ENCODE peak calls at places on chromosomes 4 and X, in five cellular contexts. P is neural progenitor cell, Q is psoas muscle, O is left ventricle myocardium inferior, V is cardiac muscle cell. X is an unnamed sample.

GRCh38 chrX:153900806-153901752 is 3.4 kb upstream of the AVPR2 start:
- DNase-seq in P (peak; percentile 35), Q (peak; percentile 74), O (peak; percentile 39), V (peak; percentile 46), X (peak; percentile 80)

GRCh38 chr4:7210818-7211217 is 18.5 kb downstream of the SORCS2 start:
- DNase-seq in P (no peak), Q (no peak), O (no peak), V (no peak), X (no peak)

GRCh38 chrX:144612076-144612475 is 635.2 kb upstream of the SPANXN1 start:
- DNase-seq in P (no peak), Q (no peak), O (no peak), V (no peak), X (no peak)

GRCh38 chrX:136953867-136954787 is 73.6 kb upstream of the RBMX start:
- DNase-seq in P (peak; percentile 82), Q (peak; percentile 59), O (peak; percentile 17), V (peak; percentile 72), X (peak; percentile 75)

GRCh38 chr4:101288365-101289145 is 58.8 kb downstream of the PPP3CA start:
- DNase-seq in P (no peak), Q (no peak), O (no peak), V (no peak), X (no peak)

GRCh38 chrX:19543951-19544359 is 28.6 kb upstream of the MAP3K15 start:
- DNase-seq in P (no peak), Q (no peak), O (peak; percentile 29), V (no peak), X (no peak)

GRCh38 chrX:46326161-46326560 is 219.1 kb downstream of the ZNF674 start:
- DNase-seq in P (no peak), Q (no peak), O (no peak), V (no peak), X (no peak)

GRCh38 chr4:75484195-75484594 is 30.0 kb downstream of the RCHY1 start:
- DNase-seq in P (peak; percentile 2), Q (no peak), O (no peak), V (no peak), X (no peak)

GRCh38 chrX:101229155-101229554 is 9.6 kb downstream of the DRP2 start:
- DNase-seq in P (no peak), Q (no peak), O (no peak), V (no peak), X (no peak)

GRCh38 chr4:99947190-99947578 is 766 bp upstream of the DNAJB14 start:
- DNase-seq in P (no peak), Q (no peak), O (no peak), V (peak; percentile 0), X (no peak)

GRCh38 chr4:92236907-92237306 is 66.9 kb upstream of the GRID2 start:
- DNase-seq in P (no peak), Q (no peak), O (no peak), V (no peak), X (no peak)

GRCh38 chr4:128068927-128069326 is 7.8 kb downstream of the LARP1B start:
- DNase-seq in P (peak; percentile 21), Q (no peak), O (no peak), V (no peak), X (peak; percentile 53)

GRCh38 chr4:185920171-185920570 is 108.2 kb upstream of the SORBS2 start:
- DNase-seq in P (no peak), Q (no peak), O (no peak), V (peak; percentile 55), X (no peak)

GRCh38 chr4:74473155-74473811 is 28.3 kb downstream of the AREG start:
- DNase-seq in P (no peak), Q (no peak), O (no peak), V (no peak), X (no peak)

GRCh38 chrX:37594755-37595382 is 23.4 kb downstream of the LANCL3 start:
- DNase-seq in P (no peak), Q (no peak), O (no peak), V (no peak), X (no peak)

DNA sequence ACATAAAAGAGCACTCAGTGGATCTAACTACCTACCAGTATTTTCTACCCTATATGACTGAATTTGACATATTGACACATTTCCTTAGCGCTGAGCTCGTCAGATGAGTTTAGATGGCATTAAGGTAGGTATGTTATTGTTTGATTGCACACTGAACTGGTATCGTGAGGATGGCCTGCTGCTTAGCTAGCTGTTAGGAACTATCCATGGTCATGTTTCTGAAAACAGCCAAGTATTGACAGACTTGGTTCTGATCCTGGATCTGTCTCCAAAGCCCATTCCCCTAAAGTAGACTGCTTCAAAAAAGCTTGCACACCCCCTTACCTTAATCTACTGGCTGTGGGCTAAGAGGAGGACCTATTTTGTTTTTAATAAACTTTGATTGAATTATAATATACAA is 32.9 kb downstream of the FNIP2 start:
- DNase-seq in P (no peak), Q (no peak), O (no peak), V (no peak), X (no peak)
- H3K4me1 ChIP-seq in P (no peaks in the 10 kb centered on the region), Q (peaks cover 66% of the 10 kb centered on the region), O (peaks cover 95% of the 10 kb centered on the region), V (peaks cover 52% of the 10 kb centered on the region), X (peaks cover 18% of the 10 kb centered on the region)

DNA sequence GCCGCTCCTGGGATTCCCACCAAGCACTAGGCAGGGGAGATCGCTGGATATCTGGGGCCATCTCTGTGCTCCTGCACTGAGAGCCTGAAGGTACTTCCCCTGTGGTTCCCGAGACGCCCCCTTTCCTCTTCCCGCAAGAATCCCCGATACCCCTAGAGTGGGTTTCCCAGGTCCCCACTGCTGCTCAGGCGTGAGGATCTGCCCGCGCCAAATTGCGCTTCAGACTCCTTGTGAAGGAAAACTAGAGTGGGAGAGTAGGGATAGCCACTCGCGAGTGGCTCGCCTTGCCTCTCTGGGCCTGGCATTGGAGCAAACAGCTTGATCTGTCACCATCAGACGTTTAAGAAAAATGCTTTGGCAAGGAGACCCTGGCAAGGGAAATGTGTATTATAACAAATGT is 1.5 kb downstream of the IL1RAPL2 start:
- DNase-seq in P (no peak), Q (no peak), O (no peak), V (no peak), X (no peak)
- H3K4me3 ChIP-seq in P (peak overlapping the region; percentile 59), Q (no peak overlapping the region), O (peak overlapping the region; percentile 44), V (peak overlapping the region; percentile 41), X (no peak overlapping the region)

DNA sequence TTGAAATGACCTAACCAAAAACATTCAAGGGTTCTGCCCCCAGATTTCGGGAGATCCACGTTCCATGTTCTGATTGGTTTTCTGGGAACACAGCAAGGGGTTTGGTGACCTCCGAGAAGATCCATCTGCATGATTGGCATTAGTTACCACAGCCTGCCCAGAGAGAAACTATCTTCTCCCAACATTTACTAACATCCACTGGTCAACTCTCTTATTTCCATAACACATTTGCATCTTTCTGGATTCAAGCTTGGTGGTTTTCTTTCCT is 15.6 kb downstream of the SHOX start:
- DNase-seq in P (no peak), Q (no peak), O (no peak), V (no peak), X (no peak)
- H3K27me3 ChIP-seq in P (peaks cover 84% of the 10 kb centered on the region), Q (peaks cover 45% of the 10 kb centered on the region), O (peaks cover 78% of the 10 kb centered on the region), V (peaks cover 78% of the 10 kb centered on the region), X (no peaks in the 10 kb centered on the region)

DNA sequence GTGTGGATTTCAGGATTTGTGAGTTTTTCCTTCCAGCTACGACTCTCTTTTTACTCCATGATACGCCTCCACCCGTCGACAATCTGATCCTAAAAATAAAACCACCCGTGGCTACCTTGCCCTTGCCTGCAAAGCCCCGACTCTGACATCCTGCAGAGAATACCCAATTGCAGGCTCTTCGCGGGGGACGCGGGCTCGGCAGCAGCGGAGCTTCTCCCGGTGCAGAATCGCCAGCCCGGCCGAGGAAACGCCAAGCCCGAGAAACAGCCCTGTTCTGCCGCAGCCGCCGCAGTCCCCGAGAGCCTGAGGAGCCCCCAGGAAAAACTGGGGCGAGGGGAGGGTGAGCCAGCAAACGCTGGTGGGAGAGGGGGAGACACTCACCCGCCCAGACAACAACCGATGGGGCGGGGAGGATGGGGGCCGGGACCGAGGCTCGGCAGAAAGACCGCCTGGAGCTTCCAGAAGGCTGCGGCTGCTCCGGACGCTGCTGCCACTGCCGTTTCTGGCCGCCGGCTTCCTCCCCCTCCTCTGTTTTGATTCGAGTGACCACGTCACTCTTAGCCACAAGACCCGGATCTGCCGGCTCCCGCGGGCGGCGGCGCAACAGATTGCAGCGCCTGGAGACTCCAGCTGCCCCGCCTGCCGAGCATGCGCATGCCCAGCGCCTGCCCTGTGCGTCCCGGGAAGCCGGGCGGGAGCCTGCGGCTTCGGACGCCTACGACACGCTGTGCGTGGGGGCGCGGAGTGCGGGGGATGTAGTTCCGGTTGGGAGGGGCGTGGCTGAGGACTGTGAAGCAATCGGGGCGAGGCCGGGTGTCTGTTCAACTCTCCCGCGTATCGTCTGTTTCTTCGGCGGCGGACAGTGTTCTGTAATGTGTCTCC is at the start of gene SMIM14:
- DNase-seq in P (peak; percentile 98), Q (peak; percentile 100), O (peak; percentile 98), V (peak; percentile 99), X (peak; percentile 99)
- H3K4me1 ChIP-seq in P (peaks cover 10% of the 10 kb centered on the region), Q (peaks cover 32% of the 10 kb centered on the region), O (peaks cover 52% of the 10 kb centered on the region), V (peaks cover 10% of the 10 kb centered on the region), X (no peaks in the 10 kb centered on the region)

X was measured in BE2C.